ENCODE peak calls at places on chromosome 2, in five cellular contexts. W is GF-D8, L is GM23248, E is GM23338, M is H54. U is an unnamed sample.

GRCh38 chr2:240813231-240813921 is 6.6 kb downstream of the KIF1A start:
- DNase-seq in W (no peak), L (no peak), E (no peak), M (no peak), U (no peak)

GRCh38 chr2:42010743-42011298 is 37.0 kb upstream of the PKDCC start:
- DNase-seq in W (no peak), L (peak), E (no peak), M (peak), U (no peak)

GRCh38 chr2:85119900-85120299 is 13.3 kb upstream of the TCF7L1 start:
- DNase-seq in W (no peak), L (no peak), E (peak), M (no peak), U (no peak)

GRCh38 chr2:43225788-43226557 is 433 bp downstream of the ZFP36L2 start:
- DNase-seq in W (no peak), L (peak), E (peak), M (peak), U (peak)

GRCh38 chr2:218329826-218330651 is 26.6 kb upstream of the CATIP start:
- DNase-seq in W (no peak), L (no peak), E (no peak), M (no peak), U (no peak)

GRCh38 chr2:233141888-233142287 is 81.7 kb downstream of the INPP5D start:
- DNase-seq in W (no peak), L (no peak), E (no peak), M (no peak), U (no peak)

GRCh38 chr2:236210536-236210935 is 42.4 kb upstream of the GBX2 start:
- DNase-seq in W (no peak), L (no peak), E (no peak), M (no peak), U (no peak)

GRCh38 chr2:89763254-89763580 is 1071.7 kb downstream of the RPIA start:
- DNase-seq in W (no peak), L (no peak), E (peak), M (no peak), U (peak)

GRCh38 chr2:240591226-240591625 is 4.7 kb downstream of the CAPN10 start:
- DNase-seq in W (no peak), L (peak), E (no peak), M (no peak), U (no peak)

GRCh38 chr2:66069937-66070716 is 364.8 kb upstream of the MEIS1 start:
- DNase-seq in W (no peak), L (no peak), E (no peak), M (no peak), U (no peak)

GRCh38 chr2:222468338-222468737 is 44.0 kb downstream of the SGPP2 start:
- DNase-seq in W (no peak), L (peak), E (no peak), M (no peak), U (no peak)

GRCh38 chr2:207240649-207241048 is 74.9 kb upstream of the KLF7 start:
- DNase-seq in W (peak), L (no peak), E (no peak), M (no peak), U (no peak)

GRCh38 chr2:20216130-20217025 is 8.6 kb downstream of the SDC1 start:
- DNase-seq in W (no peak), L (no peak), E (no peak), M (no peak), U (no peak)

GRCh38 chr2:110718382-110718781 is 14.0 kb upstream of the ACOXL start:
- DNase-seq in W (no peak), L (no peak), E (no peak), M (no peak), U (no peak)

GRCh38 chr2:207630491-207630890 is 5.3 kb upstream of the METTL21A start:
- DNase-seq in W (no peak), L (no peak), E (no peak), M (no peak), U (no peak)

GRCh38 chr2:55231546-55232083 is 478 bp downstream of the CLHC1 start:
- DNase-seq in W (no peak), L (peak), E (peak), M (peak), U (no peak)

GRCh38 chr2:210199186-210199765 is 26.0 kb downstream of the ACADL start:
- DNase-seq in W (no peak), L (peak), E (peak), M (no peak), U (no peak)

GRCh38 chr2:231579560-231579959 is 13.1 kb upstream of the TEX44 start:
- DNase-seq in W (no peak), L (no peak), E (no peak), M (no peak), U (no peak)

GRCh38 chr2:104040739-104041138 is 813.2 kb upstream of the POU3F3 start:
- DNase-seq in W (no peak), L (no peak), E (peak), M (no peak), U (no peak)

GRCh38 chr2:10935953-10936942 is 24.5 kb downstream of the KCNF1 start:
- DNase-seq in W (no peak), L (peak), E (peak), M (peak), U (no peak)

GRCh38 chr2:85666435-85666924 is 1.5 kb downstream of the SFTPB start:
- DNase-seq in W (peak), L (no peak), E (no peak), M (no peak), U (no peak)

GRCh38 chr2:134772493-134773169 is 53.8 kb upstream of the TMEM163 start:
- DNase-seq in W (no peak), L (no peak), E (peak), M (no peak), U (no peak)

GRCh38 chr2:8469709-8470493 is 212.0 kb upstream of the ID2 start:
- DNase-seq in W (no peak), L (no peak), E (no peak), M (no peak), U (no peak)

GRCh38 chr2:26523750-26524149 is 45.8 kb upstream of the OTOF start:
- DNase-seq in W (no peak), L (no peak), E (no peak), M (no peak), U (no peak)

GRCh38 chr2:168189835-168190426 is 57.5 kb downstream of the STK39 start:
- DNase-seq in W (no peak), L (peak), E (no peak), M (peak), U (no peak)

GRCh38 chr2:25342372-25343186 is 854 bp upstream of the DNMT3A start:
- DNase-seq in W (peak), L (peak), E (peak), M (peak), U (peak)

GRCh38 chr2:119218478-119219064 is 5.1 kb upstream of the STEAP3 start:
- DNase-seq in W (peak), L (peak), E (peak), M (no peak), U (peak)

GRCh38 chr2:239162141-239162821 is 238.5 kb downstream of the HDAC4 start:
- DNase-seq in W (no peak), L (no peak), E (no peak), M (no peak), U (no peak)

GRCh38 chr2:133421516-133422324 is 146.5 kb downstream of the NCKAP5 start:
- DNase-seq in W (no peak), L (peak), E (peak), M (no peak), U (peak)

GRCh38 chr2:170819941-170820646 is 3.4 kb downstream of the GAD1 start:
- DNase-seq in W (no peak), L (no peak), E (peak), M (no peak), U (no peak)

GRCh38 chr2:25078171-25079049 is 36.5 kb downstream of the EFR3B start:
- DNase-seq in W (no peak), L (peak), E (no peak), M (peak), U (no peak)

GRCh38 chr2:227366861-227367800 is 12.0 kb downstream of the TM4SF20 start:
- DNase-seq in W (no peak), L (peak), E (no peak), M (no peak), U (no peak)

GRCh38 chr2:202038471-202039277 is 5.0 kb downstream of the FZD7 start:
- DNase-seq in W (no peak), L (peak), E (peak), M (peak), U (no peak)

GRCh38 chr2:15527074-15527739 is 33.9 kb downstream of the NBAS start:
- DNase-seq in W (no peak), L (no peak), E (peak), M (no peak), U (peak)

GRCh38 chr2:188326290-188326668 is 34.6 kb downstream of the GULP1 start:
- DNase-seq in W (no peak), L (no peak), E (no peak), M (no peak), U (no peak)

GRCh38 chr2:188395903-188396699 is 104.4 kb downstream of the GULP1 start:
- DNase-seq in W (no peak), L (no peak), E (peak), M (no peak), U (no peak)

U was measured in WERI-Rb-1.